ENCODE peak calls at places on chromosome 9, in ten cellular contexts. A is brain microvascular endothelial cell, M is heart right ventricle, H is GM06990, T is SK-N-MC, O is lung, W is IMR-90, U is GM23338, I is mucosa of descending colon, Z is esophagus squamous epithelium. C is an unnamed sample.

GRCh38 chr9:136090060-136090735 is 4.9 kb downstream of the NACC2 start:
- DNase-seq in A (no peak), M (no peak), H (no peak), T (no peak), O (no peak), W (no peak), U (no peak), I (peak; percentile 40), Z (no peak), C (no peak)

GRCh38 chr9:95724253-95724991 is 151.1 kb upstream of the ERCC6L2 start:
- DNase-seq in A (no peak), M (no peak), H (peak; percentile 63), T (no peak), O (no peak), W (no peak), U (no peak), I (no peak), Z (no peak), C (no peak)

GRCh38 chr9:69122086-69122390 is 52.0 kb upstream of the TJP2 start:
- DNase-seq in A (peak; percentile 53), M (peak; percentile 73), H (peak; percentile 59), T (no peak), O (peak; percentile 66), W (peak; percentile 61), U (peak; percentile 75), I (peak; percentile 80), Z (no peak), C (peak; percentile 75)

GRCh38 chr9:73780916-73781315 is 629.3 kb downstream of the ANXA1 start:
- DNase-seq in A (peak; percentile 32), M (no peak), H (no peak), T (no peak), O (no peak), W (no peak), U (no peak), I (no peak), Z (no peak), C (no peak)

GRCh38 chr9:87189006-87189405 is 241.7 kb upstream of the GAS1 start:
- DNase-seq in A (no peak), M (no peak), H (no peak), T (no peak), O (no peak), W (peak; percentile 81), U (no peak), I (no peak), Z (no peak), C (no peak)

GRCh38 chr9:136297016-136297691 is 6.7 kb downstream of the CCDC187 start:
- DNase-seq in A (no peak), M (no peak), H (no peak), T (no peak), O (peak; percentile 36), W (no peak), U (no peak), I (peak; percentile 85), Z (no peak), C (no peak)

GRCh38 chr9:94697972-94698581 is 28.4 kb upstream of the AOPEP start:
- DNase-seq in A (peak; percentile 11), M (no peak), H (no peak), T (no peak), O (peak; percentile 34), W (peak; percentile 50), U (peak; percentile 34), I (no peak), Z (no peak), C (no peak)

GRCh38 chr9:530681-531080 is 310.8 kb upstream of the DMRT1 start:
- DNase-seq in A (peak; percentile 1), M (peak; percentile 36), H (no peak), T (no peak), O (no peak), W (peak; percentile 2), U (no peak), I (no peak), Z (no peak), C (peak; percentile 68)

GRCh38 chr9:109063765-109064164 is 50.5 kb upstream of the CTNNAL1 start:
- DNase-seq in A (peak; percentile 22), M (no peak), H (no peak), T (no peak), O (peak; percentile 41), W (peak; percentile 57), U (no peak), I (no peak), Z (no peak), C (no peak)

GRCh38 chr9:97809666-97810344 is 43.2 kb upstream of the FOXE1 start:
- DNase-seq in A (no peak), M (no peak), H (no peak), T (no peak), O (no peak), W (no peak), U (peak; percentile 11), I (no peak), Z (no peak), C (no peak)

GRCh38 chr9:122374885-122375420 is 4.1 kb downstream of the PTGS1 start:
- DNase-seq in A (peak; percentile 51), M (peak; percentile 77), H (no peak), T (no peak), O (no peak), W (peak; percentile 77), U (peak; percentile 52), I (peak; percentile 81), Z (no peak), C (peak; percentile 77)

GRCh38 chr9:127388037-127388855 is 8.7 kb upstream of the SLC2A8 start:
- DNase-seq in A (peak; percentile 98), M (no peak), H (peak; percentile 46), T (peak; percentile 94), O (no peak), W (peak; percentile 98), U (no peak), I (no peak), Z (no peak), C (no peak)

GRCh38 chr9:128802482-128802881 is 15.4 kb downstream of the TBC1D13 start:
- DNase-seq in A (no peak), M (no peak), H (no peak), T (no peak), O (no peak), W (no peak), U (no peak), I (no peak), Z (no peak), C (no peak)
- H3K36me3 ChIP-seq in A (peaks cover 59% of the 10 kb centered on the region), M (peaks cover 99% of the 10 kb centered on the region), H (peaks cover 23% of the 10 kb centered on the region), T (peaks cover 48% of the 10 kb centered on the region), O (peaks cover 20% of the 10 kb centered on the region), W (peaks cover 58% of the 10 kb centered on the region), U (no peaks in the 10 kb centered on the region), I (peaks cover 12% of the 10 kb centered on the region), Z (peaks cover 100% of the 10 kb centered on the region), C (peaks cover 4% of the 10 kb centered on the region)

DNA sequence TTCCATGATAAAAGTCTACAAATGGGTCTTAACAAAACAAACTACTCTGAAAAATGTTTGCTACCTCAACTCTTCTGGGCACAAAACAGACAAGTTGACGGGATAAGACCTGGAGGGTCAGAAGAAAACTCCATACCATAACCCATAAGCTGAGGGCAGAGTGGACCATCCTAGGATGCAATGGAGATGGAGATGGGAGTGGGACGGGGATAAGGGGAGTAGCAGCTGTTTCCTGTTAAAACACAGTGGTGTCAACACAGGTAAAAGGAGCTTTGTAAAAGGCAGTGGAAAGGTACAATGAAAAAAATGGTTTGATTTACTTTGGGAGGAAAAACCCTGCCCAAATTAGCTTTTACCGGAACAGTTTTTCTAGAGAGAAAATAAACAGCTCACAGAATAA is 41.6 kb downstream of the CEMIP2 start:
- DNase-seq in A (no peak), M (no peak), H (no peak), T (no peak), O (no peak), W (no peak), U (no peak), I (no peak), Z (no peak), C (no peak)
- H3K36me3 ChIP-seq in A (peaks cover 17% of the 10 kb centered on the region), M (peaks cover 99% of the 10 kb centered on the region), H (no peaks in the 10 kb centered on the region), T (peaks cover 6% of the 10 kb centered on the region), O (peaks cover 34% of the 10 kb centered on the region), W (peaks cover 25% of the 10 kb centered on the region), U (peaks cover 58% of the 10 kb centered on the region), I (peaks cover 4% of the 10 kb centered on the region), Z (peaks cover 80% of the 10 kb centered on the region), C (no peaks in the 10 kb centered on the region)

GRCh38 chr9:76644647-76645250 is 119.5 kb upstream of the PCA3 start:
- DNase-seq in A (no peak), M (no peak), H (no peak), T (no peak), O (no peak), W (no peak), U (no peak), I (no peak), Z (no peak), C (no peak)
- H3K36me3 ChIP-seq in A (no peaks in the 10 kb centered on the region), M (no peaks in the 10 kb centered on the region), H (no peaks in the 10 kb centered on the region), T (no peaks in the 10 kb centered on the region), O (no peaks in the 10 kb centered on the region), W (no peaks in the 10 kb centered on the region), U (no peaks in the 10 kb centered on the region), I (no peaks in the 10 kb centered on the region), Z (no peaks in the 10 kb centered on the region), C (no peaks in the 10 kb centered on the region)

DNA sequence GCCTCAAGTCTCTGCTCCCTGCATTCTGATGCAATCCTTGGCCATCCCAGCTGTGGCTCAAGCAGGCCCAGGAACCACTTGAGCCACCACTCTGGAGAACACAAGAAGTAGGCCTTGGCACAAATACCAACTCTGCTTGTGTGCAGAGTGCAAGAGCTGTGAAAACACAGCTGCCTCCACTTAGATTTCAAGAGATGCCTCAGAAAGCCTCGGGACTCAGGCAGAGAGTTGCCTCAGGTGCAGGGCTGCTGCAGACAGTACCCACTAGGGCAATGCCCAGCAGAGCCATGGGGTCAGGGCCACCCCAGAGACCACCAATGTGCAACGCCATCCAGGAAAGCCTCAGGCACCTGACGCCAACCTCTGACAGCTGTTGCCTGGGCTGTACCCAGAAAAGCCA is 82.4 kb downstream of the FREM1 start:
- DNase-seq in A (no peak), M (no peak), H (no peak), T (no peak), O (peak; percentile 58), W (no peak), U (no peak), I (no peak), Z (no peak), C (no peak)
- H3K36me3 ChIP-seq in A (no peaks in the 10 kb centered on the region), M (no peaks in the 10 kb centered on the region), H (no peaks in the 10 kb centered on the region), T (peaks cover 48% of the 10 kb centered on the region), O (no peaks in the 10 kb centered on the region), W (no peaks in the 10 kb centered on the region), U (no peaks in the 10 kb centered on the region), I (no peaks in the 10 kb centered on the region), Z (no peaks in the 10 kb centered on the region), C (no peaks in the 10 kb centered on the region)

DNA sequence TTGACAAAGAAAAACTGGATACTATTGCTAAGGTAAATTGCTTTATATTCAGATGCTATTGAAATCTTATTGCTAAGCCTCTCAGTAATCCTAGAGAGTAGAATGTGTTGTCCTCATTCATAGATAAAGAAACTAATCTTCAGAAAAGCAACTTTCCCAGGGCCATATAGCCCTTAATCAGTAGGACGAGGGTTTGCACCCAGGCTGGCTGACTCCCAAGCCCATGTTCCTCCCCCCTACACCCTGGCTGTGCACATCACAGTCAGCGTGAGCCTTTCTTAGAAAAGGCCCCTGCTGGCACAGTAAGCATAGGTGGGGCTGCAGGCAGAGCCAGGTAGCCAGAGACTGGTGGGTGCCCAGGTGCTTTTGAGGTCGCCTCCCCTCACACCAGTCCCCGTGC is 15.8 kb upstream of the GLIPR2 start:
- DNase-seq in A (no peak), M (no peak), H (no peak), T (no peak), O (no peak), W (no peak), U (no peak), I (no peak), Z (no peak), C (no peak)
- H3K36me3 ChIP-seq in A (peaks cover 24% of the 10 kb centered on the region), M (peaks cover 43% of the 10 kb centered on the region), H (no peaks in the 10 kb centered on the region), T (no peaks in the 10 kb centered on the region), O (peaks cover 7% of the 10 kb centered on the region), W (peaks cover 63% of the 10 kb centered on the region), U (no peaks in the 10 kb centered on the region), I (no peaks in the 10 kb centered on the region), Z (peaks cover 47% of the 10 kb centered on the region), C (no peaks in the 10 kb centered on the region)